ENCODE peak calls at places on chromosomes 1 and 21, in six cellular contexts. F is CD8-positive, alpha-beta T cell; C is astrocyte of the cerebellum; J is type B pancreatic cell; O is B cell; X is lung. Q is an unnamed sample.

GRCh38 chr1:3314561-3315271 is 139.7 kb upstream of the ARHGEF16 start:
- DNase-seq in F (no peak), J (no peak), O (no peak), C (no peak), X (no peak), Q (no peak)

GRCh38 chr1:111006556-111006955 is 42.8 kb upstream of the LRIF1 start:
- DNase-seq in J (no peak), C (no peak), O (no peak), X (no peak), F (no peak), Q (no peak)

GRCh38 chr1:242467556-242468145 is 56.8 kb downstream of the PLD5 start:
- DNase-seq in F (peak; percentile 14), C (peak; percentile 37), J (no peak), O (no peak), X (peak; percentile 41), Q (no peak)

GRCh38 chr1:169091480-169091941 is 15.0 kb upstream of the ATP1B1 start:
- DNase-seq in X (no peak), C (no peak), O (no peak), F (no peak), J (no peak), Q (no peak)

GRCh38 chr1:74733616-74734484 is 898 bp downstream of the TYW3 start:
- DNase-seq in C (peak; percentile 57), J (no peak), X (no peak), O (peak; percentile 41), F (peak; percentile 34), Q (peak; percentile 26)

GRCh38 chr1:169928438-169929209 is 34.9 kb upstream of the SCYL3 start:
- DNase-seq in C (peak; percentile 49), J (no peak), F (no peak), X (no peak), O (no peak), Q (no peak)

GRCh38 chr1:203531063-203531462 is 37.1 kb downstream of the OPTC start:
- DNase-seq in F (no peak), X (no peak), C (no peak), J (no peak), O (no peak), Q (no peak)

GRCh38 chr1:218867941-218868656 is 305.6 kb upstream of the LYPLAL1 start:
- DNase-seq in X (no peak), C (peak; percentile 74), J (no peak), O (no peak), F (no peak), Q (no peak)

GRCh38 chr1:201566529-201566823 is 27.5 kb downstream of the NAV1 start:
- DNase-seq in C (no peak), X (no peak), F (no peak), O (no peak), J (no peak), Q (no peak)

GRCh38 chr1:56450004-56450666 is 129.2 kb downstream of the PLPP3 start:
- DNase-seq in J (no peak), O (no peak), X (no peak), F (no peak), C (no peak), Q (no peak)

GRCh38 chr1:202811296-202812175 is 782 bp downstream of the PCAT6 start:
- DNase-seq in X (no peak), O (no peak), J (no peak), C (no peak), F (peak; percentile 33), Q (no peak)

GRCh38 chr1:47794081-47794480 is 203.1 kb downstream of the TRABD2B start:
- DNase-seq in J (no peak), X (no peak), O (no peak), F (no peak), C (no peak), Q (no peak)

GRCh38 chr1:87331319-87332269 is 2.9 kb downstream of the LMO4 start:
- DNase-seq in X (peak; percentile 88), O (peak; percentile 77), F (peak; percentile 76), C (no peak), J (peak; percentile 89), Q (no peak)

GRCh38 chr1:225691377-225691776 is 38.5 kb upstream of the ENAH start:
- DNase-seq in O (no peak), J (no peak), X (no peak), C (peak; percentile 78), F (no peak), Q (no peak)

GRCh38 chr21:41973861-41974751 is 20.3 kb upstream of the C2CD2 start:
- DNase-seq in F (no peak), J (peak; percentile 65), C (no peak), X (peak; percentile 28), O (no peak), Q (no peak)

GRCh38 chr1:220990417-220991337 is 111.4 kb downstream of the HLX start:
- DNase-seq in X (no peak), F (no peak), J (no peak), O (no peak), C (no peak), Q (no peak)

GRCh38 chr1:22738522-22738921 is 27.9 kb downstream of the EPHB2 start:
- DNase-seq in O (no peak), J (no peak), F (no peak), C (no peak), X (no peak), Q (no peak)

GRCh38 chr1:147794570-147794969 is 34.2 kb upstream of the GJA5 start:
- DNase-seq in O (no peak), X (no peak), C (no peak), J (no peak), F (no peak), Q (no peak)

GRCh38 chr1:156124557-156125483 is 10.3 kb downstream of the LMNA start:
- DNase-seq in F (peak; percentile 35), X (no peak), O (no peak), J (no peak), C (no peak), Q (no peak)

GRCh38 chr21:37582613-37583012 is 216.0 kb downstream of the DYRK1A start:
- DNase-seq in X (no peak), C (peak; percentile 49), J (no peak), F (no peak), O (no peak), Q (no peak)

GRCh38 chr21:27225142-27225541 is 258.3 kb upstream of the ADAMTS5 start:
- DNase-seq in C (no peak), X (no peak), O (no peak), J (no peak), F (no peak), Q (no peak)

GRCh38 chr1:219555802-219556201 is 57.1 kb downstream of the ZC3H11B start:
- DNase-seq in X (no peak), O (no peak), C (peak; percentile 83), J (no peak), F (no peak), Q (no peak)

GRCh38 chr1:32997381-32997891 is 32.8 kb upstream of the RNF19B start:
- DNase-seq in J (no peak), O (no peak), F (no peak), C (peak; percentile 47), X (no peak), Q (no peak)

GRCh38 chr1:187338762-187339412 is 510.1 kb downstream of the PLA2G4A start:
- DNase-seq in O (no peak), F (no peak), C (no peak), J (no peak), X (no peak), Q (no peak)

GRCh38 chr1:175192630-175193338 is at the start of gene KIAA0040:
- DNase-seq in J (no peak), O (peak; percentile 60), X (peak; percentile 77), C (no peak), F (peak; percentile 49), Q (peak; percentile 32)

GRCh38 chr1:199959033-199959774 is 68.3 kb upstream of the NR5A2 start:
- DNase-seq in C (no peak), X (no peak), O (no peak), J (peak; percentile 66), F (no peak), Q (no peak)

GRCh38 chr21:44352253-44352860 is 1.1 kb upstream of the TRPM2 start:
- DNase-seq in C (no peak), O (no peak), F (no peak), J (no peak), X (no peak), Q (no peak)

GRCh38 chr1:193054169-193054675 is 4.9 kb downstream of the UCHL5 start:
- DNase-seq in C (no peak), F (no peak), O (no peak), X (no peak), J (no peak), Q (no peak)

GRCh38 chr1:193058529-193059281 is 455 bp downstream of the UCHL5 start:
- DNase-seq in X (peak; percentile 62), C (no peak), J (no peak), F (peak; percentile 50), O (peak; percentile 59), Q (no peak)

GRCh38 chr1:193060938-193061337 is 1.5 kb downstream of the RO60 start:
- DNase-seq in C (no peak), F (no peak), X (no peak), O (no peak), J (no peak), Q (no peak)

GRCh38 chr1:193062698-193063463 is 3.5 kb downstream of the RO60 start:
- DNase-seq in O (no peak), C (no peak), F (no peak), J (no peak), X (no peak), Q (no peak)

GRCh38 chr1:193059282-193060225 is at the start of the genes RO60 and UCHL5:
- DNase-seq in O (peak; percentile 95), J (peak; percentile 95), F (peak; percentile 93), X (peak; percentile 97), C (peak; percentile 94), Q (peak; percentile 66)
- TF ChIP-seq CTCF in O (no peak), J (no peak), F (no peak), X (no peak), C (no peak), Q (no peak)

GRCh38 chr1:232630047-232630893 is at the start of gene SIPA1L2:
- DNase-seq in O (peak; percentile 72), J (peak; percentile 99), F (peak; percentile 79), X (peak; percentile 92), C (peak; percentile 65), Q (peak; percentile 99)
- TF ChIP-seq CTCF in O (no peak), J (peak; percentile 74), F (no peak), X (peak; percentile 36), C (peak; percentile 53), Q (peak; percentile 79)

GRCh38 chr1:99728494-99729235 is 37.8 kb downstream of the FRRS1 start:
- DNase-seq in C (no peak), O (no peak), X (no peak), J (no peak), F (no peak), Q (no peak)
- TF ChIP-seq CTCF in C (peak; percentile 49), O (peak; percentile 44), X (no peak), J (peak; percentile 74), F (peak; percentile 42), Q (peak; percentile 21)

DNA sequence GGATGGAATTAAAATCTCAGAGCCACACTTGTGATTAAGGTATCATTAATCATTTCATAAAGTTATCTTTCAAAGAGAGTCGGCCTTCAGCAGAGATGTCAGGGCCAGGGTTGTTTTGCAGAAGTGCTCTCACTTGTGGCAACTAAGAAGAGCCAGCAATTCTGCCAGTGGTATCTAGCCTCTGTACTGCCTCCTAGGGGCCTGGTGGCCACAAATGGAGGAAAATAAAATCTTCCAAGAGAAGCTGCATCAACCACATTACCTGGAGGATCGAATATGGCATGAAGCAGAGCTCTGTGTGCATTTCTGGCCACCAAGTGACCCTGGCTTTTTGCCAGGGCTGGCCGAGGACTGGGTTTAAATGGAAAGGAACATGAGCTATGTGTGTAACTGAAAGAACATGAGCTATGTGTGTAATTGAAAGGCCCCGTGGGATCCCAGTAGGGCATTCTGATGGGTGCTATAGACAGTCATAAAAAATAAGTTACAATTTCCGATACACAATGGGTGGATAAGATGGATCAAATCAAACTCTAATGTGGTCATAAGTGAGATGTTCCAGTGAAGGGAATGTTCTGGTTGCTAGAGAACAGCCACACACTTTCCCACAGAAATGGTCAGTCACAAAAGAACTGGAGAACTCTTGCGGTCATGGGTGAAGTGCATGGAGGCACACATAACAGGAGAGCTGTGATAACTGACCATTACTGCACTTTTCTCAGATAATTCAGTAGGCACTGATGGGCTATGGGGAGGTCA is 335.8 kb downstream of the CAMTA1 start:
- DNase-seq in F (no peak), O (no peak), C (peak; percentile 64), J (no peak), X (no peak), Q (no peak)
- TF ChIP-seq CTCF in F (no peak), O (no peak), C (no peak), J (peak; percentile 17), X (no peak), Q (peak; percentile 9)